ENCODE peak calls at places on chromosomes 16 and 17, in four cellular contexts. Q, K, B and A are unnamed samples.
A peak's percentile ranks its signal among the peaks of the same experiment; 100 is the strongest.

GRCh38 chr17:81898029-81898866 is 3.8 kb upstream of the NPB start:
- DNase-seq in Q (no peak), B (no peak), K (no peak), A (no peak)

GRCh38 chr17:35738519-35739133 is 7.2 kb downstream of the RASL10B start:
- DNase-seq in K (no peak), Q (no peak), B (no peak), A (no peak)

GRCh38 chr17:79732246-79732645 is 1.5 kb downstream of the ENPP7 start:
- DNase-seq in K (no peak), Q (no peak), B (no peak), A (no peak)

GRCh38 chr17:82449136-82449882 is 1.2 kb downstream of the CYBC1 start:
- DNase-seq in K (peak; percentile 76), Q (no peak), B (peak; percentile 73), A (no peak)

GRCh38 chr17:14303343-14304221 is 2.7 kb downstream of the HS3ST3B1 start:
- DNase-seq in B (peak; percentile 59), Q (no peak), K (peak; percentile 62), A (peak; percentile 41)

GRCh38 chr17:40493697-40494096 is 7.7 kb downstream of the TNS4 start:
- DNase-seq in B (no peak), Q (no peak), K (no peak), A (no peak)

GRCh38 chr16:88870608-88871348 is 4.3 kb upstream of the PABPN1L start:
- DNase-seq in K (no peak), B (no peak), Q (no peak), A (no peak)

GRCh38 chr16:187330-187729 is 7.1 kb downstream of the HBQ1 start:
- DNase-seq in B (no peak), Q (no peak), K (no peak), A (no peak)

GRCh38 chr16:5042574-5043171 is 8.9 kb upstream of the NAGPA start:
- DNase-seq in B (no peak), Q (no peak), K (no peak), A (no peak)

GRCh38 chr17:4643676-4644075 is 2.2 kb upstream of the ALOX15 start:
- DNase-seq in K (no peak), Q (no peak), B (no peak), A (no peak)

GRCh38 chr17:59093702-59094231 is 12.9 kb downstream of the TRIM37 start:
- DNase-seq in K (no peak), Q (peak; percentile 67), B (no peak), A (peak; percentile 97)

GRCh38 chr17:68738044-68738443 is 136.9 kb upstream of the FAM20A start:
- DNase-seq in B (no peak), K (no peak), Q (no peak), A (peak; percentile 66)

GRCh38 chr16:72291121-72291520 is 119.2 kb upstream of the PMFBP1 start:
- DNase-seq in K (no peak), Q (no peak), B (no peak), A (peak; percentile 72)

GRCh38 chr16:75306102-75306762 is 54.8 kb upstream of the BCAR1 start:
- DNase-seq in Q (no peak), B (no peak), K (no peak), A (no peak)

GRCh38 chr16:69465083-69465721 is 40.8 kb downstream of the CYB5B start:
- DNase-seq in B (peak; percentile 8), Q (no peak), K (peak; percentile 11), A (peak; percentile 5)

GRCh38 chr17:35315283-35315682 is 58.1 kb downstream of the SLFN11 start:
- DNase-seq in B (no peak), K (no peak), Q (no peak), A (peak; percentile 91)

GRCh38 chr17:79214940-79215604 is 140.4 kb downstream of the ENGASE start:
- DNase-seq in B (no peak), K (no peak), Q (no peak), A (no peak)

GRCh38 chr16:26651884-26652283 is 414.8 kb upstream of the C16orf82 start:
- DNase-seq in Q (no peak), K (no peak), B (no peak), A (no peak)

GRCh38 chr17:43695968-43696865 is 34.5 kb upstream of the MEOX1 start:
- DNase-seq in K (no peak), Q (no peak), B (no peak), A (peak; percentile 64)

GRCh38 chr17:46865100-46865499 is 13.7 kb downstream of the WNT9B start:
- DNase-seq in Q (no peak), B (no peak), K (no peak), A (peak; percentile 9)

GRCh38 chr17:1186214-1186820 is 6.5 kb upstream of the ABR start:
- DNase-seq in Q (no peak), B (no peak), K (no peak), A (no peak)

GRCh38 chr16:71853413-71853812 is 7.6 kb downstream of the ATXN1L start:
- DNase-seq in K (no peak), Q (no peak), B (no peak), A (no peak)

GRCh38 chr16:57409870-57410585 is 5.5 kb downstream of the CCL17 start:
- DNase-seq in Q (no peak), K (no peak), B (no peak), A (peak; percentile 19)
- H3K27ac ChIP-seq in Q (peak overlapping the region; percentile 58), K (no peak overlapping the region), B (no peak overlapping the region), A (no peak overlapping the region)

GRCh38 chr16:22300427-22301071 is 3.3 kb downstream of the POLR3E start:
- DNase-seq in Q (no peak), B (peak; percentile 51), K (peak; percentile 45), A (peak; percentile 65)

GRCh38 chr16:22296225-22297113 is 740 bp upstream of the POLR3E start:
- DNase-seq in Q (no peak), K (no peak), B (no peak), A (no peak)

GRCh38 chr16:22297114-22297870 is at the start of gene POLR3E:
- DNase-seq in K (peak; percentile 100), Q (peak; percentile 100), B (peak; percentile 100), A (peak; percentile 97)

GRCh38 chr16:22297871-22298733 is 893 bp downstream of the POLR3E start:
- DNase-seq in Q (peak; percentile 75), B (peak; percentile 91), K (peak; percentile 83), A (peak; percentile 83)

GRCh38 chr16:22299036-22299435 is 1.8 kb downstream of the POLR3E start:
- DNase-seq in K (no peak), B (no peak), Q (no peak), A (no peak)
- H3K27ac ChIP-seq in K (peak overlapping the region; percentile 99), B (peak overlapping the region; percentile 99), Q (peak overlapping the region; percentile 92), A (no peak overlapping the region)

GRCh38 chr17:7626956-7627249 is 718 bp downstream of the SAT2 start:
- DNase-seq in B (no peak), K (no peak), Q (no peak), A (peak; percentile 21)
- H3K27ac ChIP-seq in B (peak overlapping the region; percentile 93), K (peak overlapping the region; percentile 82), Q (peak overlapping the region; percentile 98), A (peak overlapping the region; percentile 97)

GRCh38 chr17:74949455-74950115 is 13.9 kb downstream of the OTOP3 start:
- DNase-seq in Q (no peak), K (no peak), B (no peak), A (no peak)
- H3K27ac ChIP-seq in Q (no peak overlapping the region), K (no peak overlapping the region), B (no peak overlapping the region), A (no peak overlapping the region)

GRCh38 chr17:77240976-77241375 is 100.2 kb downstream of the SEC14L1 start:
- DNase-seq in K (no peak), Q (no peak), B (no peak), A (no peak)

GRCh38 chr17:77234695-77235094 is 93.9 kb downstream of the SEC14L1 start:
- DNase-seq in Q (no peak), K (no peak), B (no peak), A (no peak)

GRCh38 chr17:77233635-77234334 is 93.0 kb downstream of the SEC14L1 start:
- DNase-seq in K (no peak), B (no peak), Q (no peak), A (peak; percentile 87)

GRCh38 chr17:77235370-77236080 is 94.8 kb downstream of the SEC14L1 start:
- DNase-seq in B (peak; percentile 20), Q (peak; percentile 72), K (no peak), A (no peak)

DNA sequence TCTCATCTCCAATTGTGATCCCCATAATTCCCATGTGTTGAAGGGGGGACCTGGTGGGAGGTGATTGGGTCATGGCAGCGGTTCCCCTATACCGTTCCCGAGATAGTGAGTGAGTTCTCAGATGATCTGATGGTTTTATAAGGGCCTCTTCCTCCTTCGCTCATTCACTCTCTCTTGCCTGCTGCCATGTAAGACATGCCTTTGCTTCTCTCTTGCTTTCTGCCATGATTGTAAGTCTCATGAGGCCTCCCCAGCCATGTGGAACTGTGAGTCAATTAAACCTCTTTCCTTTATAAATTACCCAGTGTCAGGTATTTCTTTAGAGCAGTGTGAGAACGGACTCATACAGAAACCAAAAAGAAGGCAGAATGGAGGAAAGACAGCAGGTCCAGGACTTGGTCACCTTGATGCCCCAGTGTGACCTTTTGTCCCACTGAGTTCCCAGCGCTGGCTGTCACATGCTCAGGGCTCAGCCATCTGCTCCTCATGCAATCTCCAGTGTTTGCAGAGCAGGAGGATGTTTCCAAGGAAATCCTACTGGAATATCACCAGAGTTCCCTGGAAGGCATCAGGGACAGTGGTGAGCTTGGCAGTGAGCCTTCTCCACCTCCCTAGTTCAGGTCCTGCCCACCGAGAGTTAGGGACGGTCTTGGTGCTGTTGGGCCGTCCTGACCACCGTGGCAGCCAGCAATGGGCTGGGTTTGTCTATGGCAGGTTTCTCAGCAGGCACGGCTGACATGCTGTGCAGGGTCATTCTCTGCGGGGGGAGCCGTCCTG is 96.7 kb downstream of the SEC14L1 start:
- DNase-seq in Q (no peak), B (no peak), K (no peak), A (no peak)
- H3K27ac ChIP-seq in Q (no peak overlapping the region), B (no peak overlapping the region), K (no peak overlapping the region), A (no peak overlapping the region)